ENCODE peak calls at places on chromosomes 7 and 10, in nine cellular contexts. One of them, this sample, is unnamed.
A peak's percentile ranks its signal among the peaks of the same experiment; 100 is the strongest.

GRCh38 chr10:92590623-92591549 is 2.0 kb upstream of the KIF11 start:
- DNase-seq in activated CD4-positive, CD25-positive, alpha-beta regulatory T cell treated with anti-CD3 and anti-CD28 coated beads, Interleukin-2, amount 50 U/mL, for 72 hours: no peak
- DNase-seq in iris pigment epithelial cell: peak; percentile 36
- DNase-seq in stimulated activated CD4-positive, alpha-beta T cell treated with anti-CD3 and anti-CD28 coated beads, Interleukin-1b, Interleukin-23, amount 100 ng/mL, for 1 hour: no peak
- DNase-seq in effector memory CD8-positive, alpha-beta T cell: no peak
- DNase-seq in activated CD4-positive, alpha-beta T cell treated with anti-CD3 and anti-CD28 coated beads for 36 hours: peak; percentile 50
- DNase-seq in A549: peak; percentile 77
- DNase-seq in NCI-H1092 treated with DMSO at 0.1 percent for 48 hours: no peak
- DNase-seq in NCI-H748 treated with DMSO at 0.1 percent for 48 hours: no peak
- DNase-seq in this sample: peak; percentile 83

GRCh38 chr10:70729763-70730357 is 55.3 kb downstream of the TBATA start:
- DNase-seq in effector memory CD8-positive, alpha-beta T cell: no peak
- DNase-seq in A549: no peak
- DNase-seq in NCI-H1092 treated with DMSO at 0.1 percent for 48 hours: peak; percentile 91
- DNase-seq in stimulated activated CD4-positive, alpha-beta T cell treated with anti-CD3 and anti-CD28 coated beads, Interleukin-1b, Interleukin-23, amount 100 ng/mL, for 1 hour: no peak
- DNase-seq in activated CD4-positive, CD25-positive, alpha-beta regulatory T cell treated with anti-CD3 and anti-CD28 coated beads, Interleukin-2, amount 50 U/mL, for 72 hours: no peak
- DNase-seq in iris pigment epithelial cell: no peak
- DNase-seq in activated CD4-positive, alpha-beta T cell treated with anti-CD3 and anti-CD28 coated beads for 36 hours: no peak
- DNase-seq in NCI-H748 treated with DMSO at 0.1 percent for 48 hours: peak; percentile 70
- DNase-seq in this sample: no peak

GRCh38 chr10:73855413-73855812 is 18.9 kb downstream of the CAMK2G start:
- DNase-seq in A549: no peak
- DNase-seq in stimulated activated CD4-positive, alpha-beta T cell treated with anti-CD3 and anti-CD28 coated beads, Interleukin-1b, Interleukin-23, amount 100 ng/mL, for 1 hour: no peak
- DNase-seq in NCI-H748 treated with DMSO at 0.1 percent for 48 hours: no peak
- DNase-seq in activated CD4-positive, CD25-positive, alpha-beta regulatory T cell treated with anti-CD3 and anti-CD28 coated beads, Interleukin-2, amount 50 U/mL, for 72 hours: no peak
- DNase-seq in NCI-H1092 treated with DMSO at 0.1 percent for 48 hours: no peak
- DNase-seq in activated CD4-positive, alpha-beta T cell treated with anti-CD3 and anti-CD28 coated beads for 36 hours: no peak
- DNase-seq in iris pigment epithelial cell: no peak
- DNase-seq in effector memory CD8-positive, alpha-beta T cell: no peak
- DNase-seq in this sample: no peak

GRCh38 chr10:71693377-71693776 is 26.2 kb downstream of the C10orf105 start:
- DNase-seq in A549: no peak
- DNase-seq in NCI-H1092 treated with DMSO at 0.1 percent for 48 hours: no peak
- DNase-seq in NCI-H748 treated with DMSO at 0.1 percent for 48 hours: no peak
- DNase-seq in effector memory CD8-positive, alpha-beta T cell: no peak
- DNase-seq in activated CD4-positive, alpha-beta T cell treated with anti-CD3 and anti-CD28 coated beads for 36 hours: no peak
- DNase-seq in iris pigment epithelial cell: no peak
- DNase-seq in stimulated activated CD4-positive, alpha-beta T cell treated with anti-CD3 and anti-CD28 coated beads, Interleukin-1b, Interleukin-23, amount 100 ng/mL, for 1 hour: no peak
- DNase-seq in activated CD4-positive, CD25-positive, alpha-beta regulatory T cell treated with anti-CD3 and anti-CD28 coated beads, Interleukin-2, amount 50 U/mL, for 72 hours: no peak
- DNase-seq in this sample: no peak

GRCh38 chr10:52525761-52526160 is 211.7 kb downstream of the DKK1 start:
- DNase-seq in activated CD4-positive, CD25-positive, alpha-beta regulatory T cell treated with anti-CD3 and anti-CD28 coated beads, Interleukin-2, amount 50 U/mL, for 72 hours: no peak
- DNase-seq in NCI-H1092 treated with DMSO at 0.1 percent for 48 hours: no peak
- DNase-seq in stimulated activated CD4-positive, alpha-beta T cell treated with anti-CD3 and anti-CD28 coated beads, Interleukin-1b, Interleukin-23, amount 100 ng/mL, for 1 hour: no peak
- DNase-seq in effector memory CD8-positive, alpha-beta T cell: no peak
- DNase-seq in iris pigment epithelial cell: peak; percentile 85
- DNase-seq in NCI-H748 treated with DMSO at 0.1 percent for 48 hours: no peak
- DNase-seq in activated CD4-positive, alpha-beta T cell treated with anti-CD3 and anti-CD28 coated beads for 36 hours: no peak
- DNase-seq in A549: peak; percentile 34
- DNase-seq in this sample: no peak

GRCh38 chr10:133045556-133046483 is 41.9 kb upstream of the ADGRA1 start:
- DNase-seq in activated CD4-positive, alpha-beta T cell treated with anti-CD3 and anti-CD28 coated beads for 36 hours: no peak
- DNase-seq in A549: no peak
- DNase-seq in activated CD4-positive, CD25-positive, alpha-beta regulatory T cell treated with anti-CD3 and anti-CD28 coated beads, Interleukin-2, amount 50 U/mL, for 72 hours: no peak
- DNase-seq in NCI-H748 treated with DMSO at 0.1 percent for 48 hours: no peak
- DNase-seq in iris pigment epithelial cell: no peak
- DNase-seq in stimulated activated CD4-positive, alpha-beta T cell treated with anti-CD3 and anti-CD28 coated beads, Interleukin-1b, Interleukin-23, amount 100 ng/mL, for 1 hour: no peak
- DNase-seq in NCI-H1092 treated with DMSO at 0.1 percent for 48 hours: no peak
- DNase-seq in effector memory CD8-positive, alpha-beta T cell: no peak
- DNase-seq in this sample: no peak

GRCh38 chr10:78290131-78290750 is 256.6 kb downstream of the RPS24 start:
- DNase-seq in activated CD4-positive, CD25-positive, alpha-beta regulatory T cell treated with anti-CD3 and anti-CD28 coated beads, Interleukin-2, amount 50 U/mL, for 72 hours: no peak
- DNase-seq in iris pigment epithelial cell: no peak
- DNase-seq in NCI-H1092 treated with DMSO at 0.1 percent for 48 hours: no peak
- DNase-seq in effector memory CD8-positive, alpha-beta T cell: no peak
- DNase-seq in stimulated activated CD4-positive, alpha-beta T cell treated with anti-CD3 and anti-CD28 coated beads, Interleukin-1b, Interleukin-23, amount 100 ng/mL, for 1 hour: no peak
- DNase-seq in A549: no peak
- DNase-seq in NCI-H748 treated with DMSO at 0.1 percent for 48 hours: no peak
- DNase-seq in activated CD4-positive, alpha-beta T cell treated with anti-CD3 and anti-CD28 coated beads for 36 hours: no peak
- DNase-seq in this sample: no peak

GRCh38 chr7:24401628-24402593 is 117.9 kb downstream of the NPY start:
- DNase-seq in A549: peak; percentile 30
- DNase-seq in activated CD4-positive, alpha-beta T cell treated with anti-CD3 and anti-CD28 coated beads for 36 hours: no peak
- DNase-seq in iris pigment epithelial cell: peak; percentile 43
- DNase-seq in NCI-H748 treated with DMSO at 0.1 percent for 48 hours: peak; percentile 37
- DNase-seq in NCI-H1092 treated with DMSO at 0.1 percent for 48 hours: peak; percentile 52
- DNase-seq in activated CD4-positive, CD25-positive, alpha-beta regulatory T cell treated with anti-CD3 and anti-CD28 coated beads, Interleukin-2, amount 50 U/mL, for 72 hours: no peak
- DNase-seq in effector memory CD8-positive, alpha-beta T cell: no peak
- DNase-seq in stimulated activated CD4-positive, alpha-beta T cell treated with anti-CD3 and anti-CD28 coated beads, Interleukin-1b, Interleukin-23, amount 100 ng/mL, for 1 hour: no peak
- DNase-seq in this sample: peak; percentile 51

GRCh38 chr10:26486985-26487850 is 49.1 kb downstream of the APBB1IP start:
- DNase-seq in iris pigment epithelial cell: peak; percentile 80
- DNase-seq in A549: peak; percentile 94
- DNase-seq in stimulated activated CD4-positive, alpha-beta T cell treated with anti-CD3 and anti-CD28 coated beads, Interleukin-1b, Interleukin-23, amount 100 ng/mL, for 1 hour: peak; percentile 24
- DNase-seq in NCI-H1092 treated with DMSO at 0.1 percent for 48 hours: no peak
- DNase-seq in activated CD4-positive, CD25-positive, alpha-beta regulatory T cell treated with anti-CD3 and anti-CD28 coated beads, Interleukin-2, amount 50 U/mL, for 72 hours: peak; percentile 56
- DNase-seq in activated CD4-positive, alpha-beta T cell treated with anti-CD3 and anti-CD28 coated beads for 36 hours: peak; percentile 83
- DNase-seq in NCI-H748 treated with DMSO at 0.1 percent for 48 hours: no peak
- DNase-seq in effector memory CD8-positive, alpha-beta T cell: peak; percentile 50
- DNase-seq in this sample: no peak

GRCh38 chr10:117804470-117805011 is 242.2 kb downstream of the RAB11FIP2 start:
- DNase-seq in effector memory CD8-positive, alpha-beta T cell: no peak
- DNase-seq in activated CD4-positive, CD25-positive, alpha-beta regulatory T cell treated with anti-CD3 and anti-CD28 coated beads, Interleukin-2, amount 50 U/mL, for 72 hours: no peak
- DNase-seq in A549: no peak
- DNase-seq in iris pigment epithelial cell: no peak
- DNase-seq in NCI-H1092 treated with DMSO at 0.1 percent for 48 hours: no peak
- DNase-seq in stimulated activated CD4-positive, alpha-beta T cell treated with anti-CD3 and anti-CD28 coated beads, Interleukin-1b, Interleukin-23, amount 100 ng/mL, for 1 hour: no peak
- DNase-seq in activated CD4-positive, alpha-beta T cell treated with anti-CD3 and anti-CD28 coated beads for 36 hours: no peak
- DNase-seq in NCI-H748 treated with DMSO at 0.1 percent for 48 hours: no peak
- DNase-seq in this sample: no peak

GRCh38 chr7:77940647-77941046 is 142.1 kb downstream of the PHTF2 start:
- DNase-seq in stimulated activated CD4-positive, alpha-beta T cell treated with anti-CD3 and anti-CD28 coated beads, Interleukin-1b, Interleukin-23, amount 100 ng/mL, for 1 hour: no peak
- DNase-seq in iris pigment epithelial cell: peak; percentile 47
- DNase-seq in NCI-H748 treated with DMSO at 0.1 percent for 48 hours: peak; percentile 16
- DNase-seq in activated CD4-positive, CD25-positive, alpha-beta regulatory T cell treated with anti-CD3 and anti-CD28 coated beads, Interleukin-2, amount 50 U/mL, for 72 hours: no peak
- DNase-seq in NCI-H1092 treated with DMSO at 0.1 percent for 48 hours: peak; percentile 64
- DNase-seq in effector memory CD8-positive, alpha-beta T cell: no peak
- DNase-seq in A549: peak; percentile 30
- DNase-seq in activated CD4-positive, alpha-beta T cell treated with anti-CD3 and anti-CD28 coated beads for 36 hours: peak; percentile 21
- DNase-seq in this sample: peak; percentile 38

GRCh38 chr7:105656922-105657521 is 75.7 kb upstream of the EFCAB10 start:
- DNase-seq in effector memory CD8-positive, alpha-beta T cell: peak; percentile 80
- DNase-seq in stimulated activated CD4-positive, alpha-beta T cell treated with anti-CD3 and anti-CD28 coated beads, Interleukin-1b, Interleukin-23, amount 100 ng/mL, for 1 hour: peak; percentile 53
- DNase-seq in NCI-H748 treated with DMSO at 0.1 percent for 48 hours: no peak
- DNase-seq in activated CD4-positive, CD25-positive, alpha-beta regulatory T cell treated with anti-CD3 and anti-CD28 coated beads, Interleukin-2, amount 50 U/mL, for 72 hours: peak; percentile 79
- DNase-seq in NCI-H1092 treated with DMSO at 0.1 percent for 48 hours: no peak
- DNase-seq in iris pigment epithelial cell: peak; percentile 17
- DNase-seq in A549: peak; percentile 58
- DNase-seq in activated CD4-positive, alpha-beta T cell treated with anti-CD3 and anti-CD28 coated beads for 36 hours: peak; percentile 84
- DNase-seq in this sample: peak; percentile 86

GRCh38 chr10:129465796-129466702 is 992 bp upstream of the MGMT start:
- DNase-seq in NCI-H748 treated with DMSO at 0.1 percent for 48 hours: no peak
- DNase-seq in effector memory CD8-positive, alpha-beta T cell: no peak
- DNase-seq in stimulated activated CD4-positive, alpha-beta T cell treated with anti-CD3 and anti-CD28 coated beads, Interleukin-1b, Interleukin-23, amount 100 ng/mL, for 1 hour: no peak
- DNase-seq in A549: no peak
- DNase-seq in iris pigment epithelial cell: no peak
- DNase-seq in NCI-H1092 treated with DMSO at 0.1 percent for 48 hours: no peak
- DNase-seq in activated CD4-positive, alpha-beta T cell treated with anti-CD3 and anti-CD28 coated beads for 36 hours: peak; percentile 15
- DNase-seq in activated CD4-positive, CD25-positive, alpha-beta regulatory T cell treated with anti-CD3 and anti-CD28 coated beads, Interleukin-2, amount 50 U/mL, for 72 hours: no peak
- DNase-seq in this sample: no peak

GRCh38 chr10:100826661-100826982 is 81.2 kb downstream of the PAX2 start:
- DNase-seq in activated CD4-positive, CD25-positive, alpha-beta regulatory T cell treated with anti-CD3 and anti-CD28 coated beads, Interleukin-2, amount 50 U/mL, for 72 hours: no peak
- DNase-seq in NCI-H748 treated with DMSO at 0.1 percent for 48 hours: no peak
- DNase-seq in iris pigment epithelial cell: no peak
- DNase-seq in NCI-H1092 treated with DMSO at 0.1 percent for 48 hours: no peak
- DNase-seq in activated CD4-positive, alpha-beta T cell treated with anti-CD3 and anti-CD28 coated beads for 36 hours: no peak
- DNase-seq in effector memory CD8-positive, alpha-beta T cell: no peak
- DNase-seq in A549: no peak
- DNase-seq in stimulated activated CD4-positive, alpha-beta T cell treated with anti-CD3 and anti-CD28 coated beads, Interleukin-1b, Interleukin-23, amount 100 ng/mL, for 1 hour: no peak
- DNase-seq in this sample: no peak

GRCh38 chr7:28107960-28108359 is 72.6 kb downstream of the JAZF1 start:
- DNase-seq in stimulated activated CD4-positive, alpha-beta T cell treated with anti-CD3 and anti-CD28 coated beads, Interleukin-1b, Interleukin-23, amount 100 ng/mL, for 1 hour: no peak
- DNase-seq in A549: no peak
- DNase-seq in NCI-H1092 treated with DMSO at 0.1 percent for 48 hours: no peak
- DNase-seq in NCI-H748 treated with DMSO at 0.1 percent for 48 hours: no peak
- DNase-seq in activated CD4-positive, alpha-beta T cell treated with anti-CD3 and anti-CD28 coated beads for 36 hours: no peak
- DNase-seq in effector memory CD8-positive, alpha-beta T cell: no peak
- DNase-seq in activated CD4-positive, CD25-positive, alpha-beta regulatory T cell treated with anti-CD3 and anti-CD28 coated beads, Interleukin-2, amount 50 U/mL, for 72 hours: no peak
- DNase-seq in iris pigment epithelial cell: no peak
- DNase-seq in this sample: no peak

GRCh38 chr10:33095867-33096479 is 137.9 kb upstream of the ITGB1 start:
- DNase-seq in iris pigment epithelial cell: no peak
- DNase-seq in stimulated activated CD4-positive, alpha-beta T cell treated with anti-CD3 and anti-CD28 coated beads, Interleukin-1b, Interleukin-23, amount 100 ng/mL, for 1 hour: no peak
- DNase-seq in A549: no peak
- DNase-seq in effector memory CD8-positive, alpha-beta T cell: no peak
- DNase-seq in NCI-H748 treated with DMSO at 0.1 percent for 48 hours: no peak
- DNase-seq in activated CD4-positive, alpha-beta T cell treated with anti-CD3 and anti-CD28 coated beads for 36 hours: no peak
- DNase-seq in NCI-H1092 treated with DMSO at 0.1 percent for 48 hours: no peak
- DNase-seq in activated CD4-positive, CD25-positive, alpha-beta regulatory T cell treated with anti-CD3 and anti-CD28 coated beads, Interleukin-2, amount 50 U/mL, for 72 hours: no peak
- DNase-seq in this sample: no peak

GRCh38 chr7:3592438-3593134 is 291.5 kb downstream of the SDK1 start:
- DNase-seq in NCI-H748 treated with DMSO at 0.1 percent for 48 hours: peak; percentile 94
- DNase-seq in effector memory CD8-positive, alpha-beta T cell: no peak
- DNase-seq in stimulated activated CD4-positive, alpha-beta T cell treated with anti-CD3 and anti-CD28 coated beads, Interleukin-1b, Interleukin-23, amount 100 ng/mL, for 1 hour: no peak
- DNase-seq in NCI-H1092 treated with DMSO at 0.1 percent for 48 hours: peak; percentile 77
- DNase-seq in activated CD4-positive, alpha-beta T cell treated with anti-CD3 and anti-CD28 coated beads for 36 hours: no peak
- DNase-seq in A549: no peak
- DNase-seq in iris pigment epithelial cell: peak; percentile 36
- DNase-seq in activated CD4-positive, CD25-positive, alpha-beta regulatory T cell treated with anti-CD3 and anti-CD28 coated beads, Interleukin-2, amount 50 U/mL, for 72 hours: no peak
- DNase-seq in this sample: no peak

GRCh38 chr10:78744521-78745090 is 324.2 kb upstream of the ZMIZ1 start:
- DNase-seq in activated CD4-positive, alpha-beta T cell treated with anti-CD3 and anti-CD28 coated beads for 36 hours: no peak
- DNase-seq in iris pigment epithelial cell: no peak
- DNase-seq in NCI-H748 treated with DMSO at 0.1 percent for 48 hours: no peak
- DNase-seq in effector memory CD8-positive, alpha-beta T cell: no peak
- DNase-seq in activated CD4-positive, CD25-positive, alpha-beta regulatory T cell treated with anti-CD3 and anti-CD28 coated beads, Interleukin-2, amount 50 U/mL, for 72 hours: no peak
- DNase-seq in stimulated activated CD4-positive, alpha-beta T cell treated with anti-CD3 and anti-CD28 coated beads, Interleukin-1b, Interleukin-23, amount 100 ng/mL, for 1 hour: no peak
- DNase-seq in NCI-H1092 treated with DMSO at 0.1 percent for 48 hours: no peak
- DNase-seq in A549: no peak
- DNase-seq in this sample: no peak

GRCh38 chr7:140607441-140607989 is 33.1 kb downstream of the DENND2A start:
- DNase-seq in A549: no peak
- DNase-seq in activated CD4-positive, alpha-beta T cell treated with anti-CD3 and anti-CD28 coated beads for 36 hours: no peak
- DNase-seq in activated CD4-positive, CD25-positive, alpha-beta regulatory T cell treated with anti-CD3 and anti-CD28 coated beads, Interleukin-2, amount 50 U/mL, for 72 hours: no peak
- DNase-seq in iris pigment epithelial cell: peak; percentile 14
- DNase-seq in NCI-H748 treated with DMSO at 0.1 percent for 48 hours: no peak
- DNase-seq in effector memory CD8-positive, alpha-beta T cell: no peak
- DNase-seq in stimulated activated CD4-positive, alpha-beta T cell treated with anti-CD3 and anti-CD28 coated beads, Interleukin-1b, Interleukin-23, amount 100 ng/mL, for 1 hour: no peak
- DNase-seq in NCI-H1092 treated with DMSO at 0.1 percent for 48 hours: no peak
- DNase-seq in this sample: no peak

GRCh38 chr10:132321726-132322125 is 10.3 kb upstream of the LRRC27 start:
- DNase-seq in NCI-H1092 treated with DMSO at 0.1 percent for 48 hours: no peak
- DNase-seq in stimulated activated CD4-positive, alpha-beta T cell treated with anti-CD3 and anti-CD28 coated beads, Interleukin-1b, Interleukin-23, amount 100 ng/mL, for 1 hour: no peak
- DNase-seq in A549: no peak
- DNase-seq in activated CD4-positive, CD25-positive, alpha-beta regulatory T cell treated with anti-CD3 and anti-CD28 coated beads, Interleukin-2, amount 50 U/mL, for 72 hours: no peak
- DNase-seq in iris pigment epithelial cell: no peak
- DNase-seq in activated CD4-positive, alpha-beta T cell treated with anti-CD3 and anti-CD28 coated beads for 36 hours: no peak
- DNase-seq in NCI-H748 treated with DMSO at 0.1 percent for 48 hours: no peak
- DNase-seq in effector memory CD8-positive, alpha-beta T cell: no peak
- DNase-seq in this sample: no peak

GRCh38 chr10:7354330-7355047 is 56.3 kb downstream of the SFMBT2 start:
- DNase-seq in effector memory CD8-positive, alpha-beta T cell: no peak
- DNase-seq in NCI-H1092 treated with DMSO at 0.1 percent for 48 hours: no peak
- DNase-seq in A549: peak; percentile 85
- DNase-seq in NCI-H748 treated with DMSO at 0.1 percent for 48 hours: no peak
- DNase-seq in activated CD4-positive, CD25-positive, alpha-beta regulatory T cell treated with anti-CD3 and anti-CD28 coated beads, Interleukin-2, amount 50 U/mL, for 72 hours: no peak
- DNase-seq in iris pigment epithelial cell: peak; percentile 70
- DNase-seq in stimulated activated CD4-positive, alpha-beta T cell treated with anti-CD3 and anti-CD28 coated beads, Interleukin-1b, Interleukin-23, amount 100 ng/mL, for 1 hour: no peak
- DNase-seq in activated CD4-positive, alpha-beta T cell treated with anti-CD3 and anti-CD28 coated beads for 36 hours: no peak
- DNase-seq in this sample: no peak

GRCh38 chr10:13441476-13441875 is 87.3 kb downstream of the BEND7 start:
- DNase-seq in A549: no peak
- DNase-seq in NCI-H1092 treated with DMSO at 0.1 percent for 48 hours: no peak
- DNase-seq in activated CD4-positive, alpha-beta T cell treated with anti-CD3 and anti-CD28 coated beads for 36 hours: no peak
- DNase-seq in iris pigment epithelial cell: no peak
- DNase-seq in stimulated activated CD4-positive, alpha-beta T cell treated with anti-CD3 and anti-CD28 coated beads, Interleukin-1b, Interleukin-23, amount 100 ng/mL, for 1 hour: no peak
- DNase-seq in effector memory CD8-positive, alpha-beta T cell: no peak
- DNase-seq in activated CD4-positive, CD25-positive, alpha-beta regulatory T cell treated with anti-CD3 and anti-CD28 coated beads, Interleukin-2, amount 50 U/mL, for 72 hours: no peak
- DNase-seq in NCI-H748 treated with DMSO at 0.1 percent for 48 hours: no peak
- DNase-seq in this sample: no peak

GRCh38 chr7:95335093-95335492 is 10.8 kb upstream of the PON1 start:
- DNase-seq in iris pigment epithelial cell: peak; percentile 89
- DNase-seq in NCI-H1092 treated with DMSO at 0.1 percent for 48 hours: no peak
- DNase-seq in activated CD4-positive, CD25-positive, alpha-beta regulatory T cell treated with anti-CD3 and anti-CD28 coated beads, Interleukin-2, amount 50 U/mL, for 72 hours: no peak
- DNase-seq in activated CD4-positive, alpha-beta T cell treated with anti-CD3 and anti-CD28 coated beads for 36 hours: no peak
- DNase-seq in NCI-H748 treated with DMSO at 0.1 percent for 48 hours: no peak
- DNase-seq in effector memory CD8-positive, alpha-beta T cell: no peak
- DNase-seq in stimulated activated CD4-positive, alpha-beta T cell treated with anti-CD3 and anti-CD28 coated beads, Interleukin-1b, Interleukin-23, amount 100 ng/mL, for 1 hour: no peak
- DNase-seq in A549: no peak
- DNase-seq in this sample: no peak

GRCh38 chr10:30284860-30285594 is 64.1 kb downstream of the MTPAP start:
- DNase-seq in NCI-H1092 treated with DMSO at 0.1 percent for 48 hours: no peak
- DNase-seq in activated CD4-positive, alpha-beta T cell treated with anti-CD3 and anti-CD28 coated beads for 36 hours: peak; percentile 6
- DNase-seq in A549: no peak
- DNase-seq in stimulated activated CD4-positive, alpha-beta T cell treated with anti-CD3 and anti-CD28 coated beads, Interleukin-1b, Interleukin-23, amount 100 ng/mL, for 1 hour: no peak
- DNase-seq in NCI-H748 treated with DMSO at 0.1 percent for 48 hours: no peak
- DNase-seq in activated CD4-positive, CD25-positive, alpha-beta regulatory T cell treated with anti-CD3 and anti-CD28 coated beads, Interleukin-2, amount 50 U/mL, for 72 hours: no peak
- DNase-seq in iris pigment epithelial cell: peak; percentile 28
- DNase-seq in effector memory CD8-positive, alpha-beta T cell: no peak
- DNase-seq in this sample: no peak

GRCh38 chr10:47231414-47231813 is 68.6 kb upstream of the GDF10 start:
- DNase-seq in activated CD4-positive, CD25-positive, alpha-beta regulatory T cell treated with anti-CD3 and anti-CD28 coated beads, Interleukin-2, amount 50 U/mL, for 72 hours: no peak
- DNase-seq in iris pigment epithelial cell: no peak
- DNase-seq in NCI-H748 treated with DMSO at 0.1 percent for 48 hours: no peak
- DNase-seq in stimulated activated CD4-positive, alpha-beta T cell treated with anti-CD3 and anti-CD28 coated beads, Interleukin-1b, Interleukin-23, amount 100 ng/mL, for 1 hour: no peak
- DNase-seq in A549: no peak
- DNase-seq in effector memory CD8-positive, alpha-beta T cell: no peak
- DNase-seq in activated CD4-positive, alpha-beta T cell treated with anti-CD3 and anti-CD28 coated beads for 36 hours: no peak
- DNase-seq in NCI-H1092 treated with DMSO at 0.1 percent for 48 hours: no peak
- DNase-seq in this sample: no peak

GRCh38 chr10:36515313-36515712 is 610.1 kb upstream of the ANKRD30A start:
- DNase-seq in iris pigment epithelial cell: no peak
- DNase-seq in stimulated activated CD4-positive, alpha-beta T cell treated with anti-CD3 and anti-CD28 coated beads, Interleukin-1b, Interleukin-23, amount 100 ng/mL, for 1 hour: no peak
- DNase-seq in effector memory CD8-positive, alpha-beta T cell: no peak
- DNase-seq in activated CD4-positive, CD25-positive, alpha-beta regulatory T cell treated with anti-CD3 and anti-CD28 coated beads, Interleukin-2, amount 50 U/mL, for 72 hours: no peak
- DNase-seq in A549: no peak
- DNase-seq in NCI-H748 treated with DMSO at 0.1 percent for 48 hours: no peak
- DNase-seq in NCI-H1092 treated with DMSO at 0.1 percent for 48 hours: no peak
- DNase-seq in activated CD4-positive, alpha-beta T cell treated with anti-CD3 and anti-CD28 coated beads for 36 hours: no peak
- DNase-seq in this sample: no peak

GRCh38 chr10:52216852-52217251 is 97.2 kb upstream of the DKK1 start:
- DNase-seq in NCI-H1092 treated with DMSO at 0.1 percent for 48 hours: no peak
- DNase-seq in stimulated activated CD4-positive, alpha-beta T cell treated with anti-CD3 and anti-CD28 coated beads, Interleukin-1b, Interleukin-23, amount 100 ng/mL, for 1 hour: no peak
- DNase-seq in effector memory CD8-positive, alpha-beta T cell: no peak
- DNase-seq in A549: no peak
- DNase-seq in NCI-H748 treated with DMSO at 0.1 percent for 48 hours: no peak
- DNase-seq in activated CD4-positive, CD25-positive, alpha-beta regulatory T cell treated with anti-CD3 and anti-CD28 coated beads, Interleukin-2, amount 50 U/mL, for 72 hours: no peak
- DNase-seq in iris pigment epithelial cell: peak; percentile 84
- DNase-seq in activated CD4-positive, alpha-beta T cell treated with anti-CD3 and anti-CD28 coated beads for 36 hours: no peak
- DNase-seq in this sample: no peak

GRCh38 chr7:40310213-40310612 is 175.4 kb downstream of the SUGCT start:
- DNase-seq in activated CD4-positive, alpha-beta T cell treated with anti-CD3 and anti-CD28 coated beads for 36 hours: no peak
- DNase-seq in NCI-H748 treated with DMSO at 0.1 percent for 48 hours: no peak
- DNase-seq in stimulated activated CD4-positive, alpha-beta T cell treated with anti-CD3 and anti-CD28 coated beads, Interleukin-1b, Interleukin-23, amount 100 ng/mL, for 1 hour: no peak
- DNase-seq in effector memory CD8-positive, alpha-beta T cell: no peak
- DNase-seq in NCI-H1092 treated with DMSO at 0.1 percent for 48 hours: no peak
- DNase-seq in A549: no peak
- DNase-seq in activated CD4-positive, CD25-positive, alpha-beta regulatory T cell treated with anti-CD3 and anti-CD28 coated beads, Interleukin-2, amount 50 U/mL, for 72 hours: no peak
- DNase-seq in iris pigment epithelial cell: no peak
- DNase-seq in this sample: no peak

GRCh38 chr7:2242541-2243482 is 786 bp downstream of the NUDT1 start:
- DNase-seq in activated CD4-positive, CD25-positive, alpha-beta regulatory T cell treated with anti-CD3 and anti-CD28 coated beads, Interleukin-2, amount 50 U/mL, for 72 hours: peak; percentile 36
- DNase-seq in A549: peak; percentile 33
- DNase-seq in activated CD4-positive, alpha-beta T cell treated with anti-CD3 and anti-CD28 coated beads for 36 hours: peak; percentile 44
- DNase-seq in NCI-H748 treated with DMSO at 0.1 percent for 48 hours: no peak
- DNase-seq in stimulated activated CD4-positive, alpha-beta T cell treated with anti-CD3 and anti-CD28 coated beads, Interleukin-1b, Interleukin-23, amount 100 ng/mL, for 1 hour: no peak
- DNase-seq in iris pigment epithelial cell: peak; percentile 41
- DNase-seq in effector memory CD8-positive, alpha-beta T cell: peak; percentile 13
- DNase-seq in NCI-H1092 treated with DMSO at 0.1 percent for 48 hours: peak; percentile 23
- DNase-seq in this sample: peak; percentile 12

GRCh38 chr7:4694653-4695335 is 12.7 kb downstream of the FOXK1 start:
- DNase-seq in NCI-H748 treated with DMSO at 0.1 percent for 48 hours: no peak
- DNase-seq in activated CD4-positive, alpha-beta T cell treated with anti-CD3 and anti-CD28 coated beads for 36 hours: no peak
- DNase-seq in A549: no peak
- DNase-seq in effector memory CD8-positive, alpha-beta T cell: no peak
- DNase-seq in stimulated activated CD4-positive, alpha-beta T cell treated with anti-CD3 and anti-CD28 coated beads, Interleukin-1b, Interleukin-23, amount 100 ng/mL, for 1 hour: no peak
- DNase-seq in activated CD4-positive, CD25-positive, alpha-beta regulatory T cell treated with anti-CD3 and anti-CD28 coated beads, Interleukin-2, amount 50 U/mL, for 72 hours: no peak
- DNase-seq in NCI-H1092 treated with DMSO at 0.1 percent for 48 hours: no peak
- DNase-seq in iris pigment epithelial cell: peak; percentile 86
- DNase-seq in this sample: no peak

GRCh38 chr7:111011500-111011899 is 79.4 kb upstream of the LRRN3 start:
- DNase-seq in effector memory CD8-positive, alpha-beta T cell: no peak
- DNase-seq in iris pigment epithelial cell: peak; percentile 38
- DNase-seq in A549: no peak
- DNase-seq in NCI-H748 treated with DMSO at 0.1 percent for 48 hours: no peak
- DNase-seq in activated CD4-positive, alpha-beta T cell treated with anti-CD3 and anti-CD28 coated beads for 36 hours: peak; percentile 49
- DNase-seq in NCI-H1092 treated with DMSO at 0.1 percent for 48 hours: no peak
- DNase-seq in stimulated activated CD4-positive, alpha-beta T cell treated with anti-CD3 and anti-CD28 coated beads, Interleukin-1b, Interleukin-23, amount 100 ng/mL, for 1 hour: no peak
- DNase-seq in activated CD4-positive, CD25-positive, alpha-beta regulatory T cell treated with anti-CD3 and anti-CD28 coated beads, Interleukin-2, amount 50 U/mL, for 72 hours: no peak
- DNase-seq in this sample: no peak

This sample was measured in HAP-1.